ENCODE peak calls at places on chromosomes 5 and 9, in nine cellular contexts. G is central memory CD4-positive, alpha-beta T cell; O is NCI-H2171 treated with DMSO at 0.1 percent for 48 hours; C is NCI-H2081; P is adipocyte; J is HEK293T; M is occipital lobe; X is activated naive CD8-positive, alpha-beta T cell treated with anti-CD3 and anti-CD28 coated beads, Interleukin-2, amount 10 ng/mL, durations not matched to agents 7 days and 5 days; I is frontal cortex. D is an unnamed sample.

GRCh38 chr9:109467936-109468335 is 30.2 kb downstream of the PTPN3 start:
- DNase-seq in G (no peak), O (no peak), C (peak; percentile 48), P (peak; percentile 21), J (no peak), M (no peak), X (no peak), I (no peak), D (no peak)

GRCh38 chr9:123687246-123687721 is 242.6 kb downstream of the DENND1A start:
- DNase-seq in G (no peak), O (peak; percentile 31), C (no peak), P (no peak), J (peak; percentile 20), M (no peak), X (no peak), I (no peak), D (no peak)

GRCh38 chr5:116953251-116953934 is 378.8 kb upstream of the SEMA6A start:
- DNase-seq in G (no peak), O (no peak), C (no peak), P (no peak), J (no peak), M (no peak), X (no peak), I (peak; percentile 4), D (no peak)

GRCh38 chr5:74382115-74382514 is 258.4 kb downstream of the ENC1 start:
- DNase-seq in G (no peak), O (no peak), C (no peak), P (no peak), J (no peak), M (no peak), X (no peak), I (no peak), D (no peak)

GRCh38 chr5:130514984-130515690 is 610.9 kb downstream of the CHSY3 start:
- DNase-seq in G (no peak), O (no peak), C (no peak), P (peak; percentile 70), J (no peak), M (no peak), X (no peak), I (no peak), D (no peak)

GRCh38 chr9:31958572-31958971 is 425.9 kb upstream of the ACO1 start:
- DNase-seq in G (no peak), O (no peak), C (no peak), P (no peak), J (no peak), M (no peak), X (no peak), I (no peak), D (no peak)

GRCh38 chr5:78116167-78116566 is 178.3 kb downstream of the AP3B1 start:
- DNase-seq in G (no peak), O (no peak), C (no peak), P (no peak), J (no peak), M (no peak), X (no peak), I (no peak), D (no peak)

GRCh38 chr5:136886623-136887022 is 521.3 kb upstream of the TRPC7 start:
- DNase-seq in G (no peak), O (no peak), C (no peak), P (no peak), J (no peak), M (no peak), X (no peak), I (no peak), D (no peak)

GRCh38 chr9:113464672-113465271 is 1.2 kb downstream of the RGS3 start:
- DNase-seq in G (no peak), O (no peak), C (no peak), P (no peak), J (no peak), M (no peak), X (no peak), I (no peak), D (no peak)

GRCh38 chr9:113645224-113645971 is 181.9 kb downstream of the RGS3 start:
- DNase-seq in G (no peak), O (no peak), C (no peak), P (no peak), J (no peak), M (no peak), X (no peak), I (no peak), D (no peak)

GRCh38 chr5:41871866-41872265 is 1.6 kb upstream of the OXCT1 start:
- DNase-seq in G (no peak), O (no peak), C (no peak), P (peak; percentile 86), J (no peak), M (no peak), X (no peak), I (peak; percentile 36), D (no peak)

GRCh38 chr9:35406183-35406959 is 83.5 kb upstream of the RUSC2 start:
- DNase-seq in G (no peak), O (no peak), C (no peak), P (peak; percentile 7), J (no peak), M (no peak), X (peak; percentile 51), I (no peak), D (peak; percentile 14)

GRCh38 chr5:3601929-3602712 is 6.5 kb downstream of the IRX1 start:
- DNase-seq in G (no peak), O (no peak), C (no peak), P (no peak), J (no peak), M (no peak), X (peak; percentile 30), I (peak; percentile 26), D (no peak)

GRCh38 chr5:171432076-171432475 is 12.6 kb downstream of the FGF18 start:
- DNase-seq in G (no peak), O (no peak), C (no peak), P (no peak), J (no peak), M (no peak), X (no peak), I (no peak), D (peak; percentile 62)

GRCh38 chr9:98870782-98871455 is 63.4 kb downstream of the GALNT12 start:
- DNase-seq in G (no peak), O (no peak), C (no peak), P (no peak), J (no peak), M (no peak), X (no peak), I (no peak), D (no peak)

GRCh38 chr9:86287013-86287412 is 4.7 kb upstream of the ISCA1 start:
- DNase-seq in G (no peak), O (no peak), C (no peak), P (peak; percentile 73), J (peak; percentile 50), M (no peak), X (no peak), I (no peak), D (no peak)

GRCh38 chr9:134025606-134026541 is 593 bp downstream of the BRD3OS start:
- DNase-seq in G (peak; percentile 48), O (peak; percentile 77), C (no peak), P (peak; percentile 74), J (peak; percentile 41), M (no peak), X (peak; percentile 74), I (no peak), D (no peak)

GRCh38 chr9:120175031-120175430 is 404.9 kb downstream of the CDK5RAP2 start:
- DNase-seq in G (no peak), O (peak; percentile 61), C (no peak), P (no peak), J (no peak), M (no peak), X (no peak), I (no peak), D (no peak)

GRCh38 chr5:133750356-133750755 is 138.0 kb upstream of the FSTL4 start:
- DNase-seq in G (no peak), O (no peak), C (no peak), P (no peak), J (no peak), M (no peak), X (no peak), I (no peak), D (no peak)